ENCODE peak calls at places on chromosomes 7 and 10, in ten cellular contexts. L, F, H, A, C, Q, Y, O, M and Z are unnamed samples.

GRCh38 chr10:127968027-127968441 is 61.1 kb downstream of the PTPRE start:
- DNase-seq in M (no peak), Q (no peak), H (no peak), A (no peak), F (no peak), O (no peak), Y (no peak), C (no peak), L (peak), Z (no peak)

GRCh38 chr7:72092769-72093168 is 319.4 kb downstream of the CALN1 start:
- DNase-seq in L (no peak), H (no peak), Q (no peak), A (no peak), C (no peak), O (no peak), F (no peak), Y (no peak), M (no peak), Z (no peak)

GRCh38 chr10:106216085-106216484 is 948.4 kb downstream of the SORCS1 start:
- DNase-seq in Q (no peak), H (no peak), O (no peak), F (no peak), C (no peak), A (no peak), M (no peak), Y (no peak), L (no peak), Z (no peak)

GRCh38 chr7:37973915-37974314 is 53.5 kb downstream of the EPDR1 start:
- DNase-seq in A (no peak), Y (no peak), H (no peak), Q (no peak), O (no peak), M (no peak), F (no peak), L (no peak), C (no peak), Z (no peak)

GRCh38 chr7:30135551-30136271 is 925 bp downstream of the MTURN start:
- DNase-seq in A (peak), Q (peak), F (peak), L (peak), Y (peak), H (peak), O (peak), C (no peak), M (peak), Z (peak)

GRCh38 chr7:69840248-69840647 is 242.0 kb downstream of the AUTS2 start:
- DNase-seq in A (no peak), F (no peak), Y (no peak), L (no peak), O (no peak), C (no peak), H (no peak), M (no peak), Q (no peak), Z (no peak)

GRCh38 chr7:43377196-43377935 is 205.5 kb upstream of the STK17A start:
- DNase-seq in C (no peak), F (no peak), Q (no peak), A (no peak), L (no peak), M (no peak), H (no peak), Y (no peak), O (no peak), Z (no peak)

GRCh38 chr7:930975-931758 is 23.3 kb downstream of the ADAP1 start:
- DNase-seq in L (no peak), O (no peak), A (no peak), Y (no peak), C (no peak), Q (no peak), F (peak), H (no peak), M (peak), Z (peak)

GRCh38 chr7:155545348-155545747 is 1.0 kb downstream of the CNPY1 start:
- DNase-seq in O (no peak), L (no peak), M (no peak), A (no peak), C (no peak), Y (no peak), Q (no peak), H (no peak), F (no peak), Z (no peak)

GRCh38 chr10:132399117-132400035 is 2.4 kb downstream of the PWWP2B start:
- DNase-seq in H (no peak), L (no peak), F (peak), Y (no peak), M (no peak), Q (no peak), O (no peak), C (no peak), A (no peak), Z (peak)

GRCh38 chr7:5692845-5693278 is 88.6 kb downstream of the RNF216 start:
- DNase-seq in Q (peak), A (peak), L (no peak), O (no peak), C (no peak), Y (no peak), M (no peak), H (no peak), F (no peak), Z (no peak)

GRCh38 chr7:80413395-80413955 is 98.4 kb downstream of the GNAT3 start:
- DNase-seq in Y (no peak), Q (no peak), H (no peak), A (no peak), M (no peak), O (no peak), F (no peak), L (no peak), C (no peak), Z (no peak)

GRCh38 chr10:125521721-125522680 is 161.0 kb downstream of the TEX36 start:
- DNase-seq in C (no peak), Y (no peak), F (no peak), H (no peak), Q (no peak), L (no peak), M (no peak), A (no peak), O (no peak), Z (no peak)

GRCh38 chr10:131852823-131853609 is 47.8 kb upstream of the PPP2R2D start:
- DNase-seq in Y (no peak), H (no peak), O (no peak), L (peak), C (peak), M (peak), F (peak), Q (no peak), A (no peak), Z (no peak)

GRCh38 chr7:130995252-130996081 is 261.5 kb upstream of the KLF14 start:
- DNase-seq in C (no peak), A (no peak), Y (peak), M (no peak), Q (no peak), O (no peak), H (no peak), F (no peak), L (no peak), Z (no peak)

GRCh38 chr7:55396386-55396785 is 31.2 kb downstream of the LANCL2 start:
- DNase-seq in C (no peak), M (no peak), O (no peak), H (no peak), Y (no peak), F (no peak), L (no peak), A (no peak), Q (no peak), Z (no peak)

GRCh38 chr10:75400769-75401568 is 595 bp downstream of the ZNF503 start:
- DNase-seq in A (peak), M (peak), H (peak), L (peak), Y (peak), O (no peak), F (peak), Q (peak), C (peak), Z (peak)

GRCh38 chr10:32347363-32347735 is 391 bp upstream of the EPC1 start:
- DNase-seq in O (no peak), A (no peak), Q (no peak), F (no peak), M (no peak), Y (no peak), H (no peak), C (no peak), L (no peak), Z (no peak)

GRCh38 chr10:109784236-109784635 is 139.1 kb downstream of the XPNPEP1 start:
- DNase-seq in Y (no peak), Q (no peak), A (no peak), L (no peak), H (no peak), O (no peak), C (no peak), M (no peak), F (no peak), Z (no peak)

GRCh38 chr7:54940748-54941147 is 78.1 kb upstream of the EGFR start:
- DNase-seq in Q (no peak), C (no peak), O (no peak), L (no peak), A (no peak), F (no peak), M (no peak), H (no peak), Y (no peak), Z (no peak)

GRCh38 chr10:65500716-65501115 is 1425.1 kb upstream of the LRRTM3 start:
- DNase-seq in H (no peak), A (no peak), Q (no peak), F (no peak), O (no peak), Y (no peak), L (no peak), M (no peak), C (no peak), Z (no peak)

GRCh38 chr7:121288894-121289293 is 39.9 kb upstream of the WNT16 start:
- DNase-seq in F (no peak), O (no peak), L (no peak), Y (no peak), C (no peak), A (peak), H (no peak), Q (peak), M (no peak), Z (no peak)

GRCh38 chr7:121285066-121285667 is 43.6 kb upstream of the WNT16 start:
- DNase-seq in L (no peak), O (no peak), Q (no peak), H (no peak), A (no peak), M (no peak), F (no peak), Y (no peak), C (no peak), Z (no peak)

GRCh38 chr7:121286742-121287699 is 41.8 kb upstream of the WNT16 start:
- DNase-seq in Y (no peak), M (no peak), Q (no peak), O (no peak), F (no peak), C (no peak), L (no peak), A (peak), H (no peak), Z (no peak)

GRCh38 chr7:121282129-121282528 is 46.7 kb upstream of the WNT16 start:
- DNase-seq in O (no peak), H (no peak), Q (no peak), L (no peak), A (no peak), M (no peak), F (no peak), Y (no peak), C (no peak), Z (no peak)

GRCh38 chr7:121286186-121286585 is 42.6 kb upstream of the WNT16 start:
- DNase-seq in F (no peak), Q (no peak), Y (no peak), C (no peak), L (no peak), M (no peak), O (no peak), H (no peak), A (no peak), Z (no peak)
- TF ChIP-seq CTCF in F (no peak), Q (no peak), Y (no peak), C (no peak), L (no peak), M (no peak), O (no peak), H (no peak), A (no peak), Z (no peak)

GRCh38 chr7:68258569-68258968 is 1261.9 kb downstream of the TYW1 start:
- DNase-seq in F (no peak), H (no peak), L (no peak), C (no peak), M (no peak), A (no peak), Y (no peak), Q (no peak), O (no peak), Z (no peak)
- H3K27ac ChIP-seq in F (no peak), H (no peak), L (no peak), C (no peak), M (no peak), A (no peak), Y (no peak), Q (no peak), O (no peak), Z (no peak)

GRCh38 chr10:47047577-47048532 is 136.6 kb downstream of the PTPN20 start:
- DNase-seq in Q (peak), O (peak), C (peak), M (peak), A (peak), F (peak), Y (peak), H (no peak), L (peak), Z (peak)

GRCh38 chr10:47047127-47047504 is 135.9 kb downstream of the PTPN20 start:
- DNase-seq in Q (no peak), O (no peak), H (no peak), Y (no peak), L (no peak), C (peak), A (no peak), M (peak), F (peak), Z (peak)

GRCh38 chr10:47049056-47049851 is 138.0 kb downstream of the PTPN20 start:
- DNase-seq in O (no peak), M (peak), C (no peak), A (no peak), L (no peak), Y (no peak), H (peak), Q (no peak), F (no peak), Z (no peak)

GRCh38 chr10:47049906-47050305 is 138.7 kb downstream of the PTPN20 start:
- DNase-seq in F (no peak), H (no peak), O (no peak), Y (no peak), A (no peak), M (no peak), C (no peak), L (no peak), Q (no peak), Z (no peak)

DNA sequence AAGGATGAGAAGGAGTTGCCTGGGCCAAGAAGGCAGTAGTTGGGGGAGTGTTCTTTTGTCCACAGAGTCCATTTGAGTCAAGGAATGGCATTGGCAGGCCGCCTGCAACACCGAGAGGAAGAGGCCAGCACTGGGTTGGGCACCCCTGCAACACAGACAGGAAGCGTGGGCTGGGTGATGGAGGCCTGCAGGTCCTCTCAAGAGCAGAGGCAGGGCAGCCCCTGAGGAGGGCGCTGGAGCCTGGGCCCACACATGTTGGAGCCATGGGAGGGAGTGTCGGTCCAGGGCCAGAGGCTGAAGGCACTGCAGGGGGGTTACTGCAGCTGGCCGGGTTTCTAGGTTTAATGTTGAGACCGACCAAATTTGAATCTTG is 137.3 kb downstream of the PTPN20 start:
- DNase-seq in H (no peak), F (no peak), M (no peak), O (no peak), A (no peak), L (peak), Q (no peak), Y (no peak), C (no peak), Z (peak)
- TF ChIP-seq CTCF in H (no peak), F (no peak), M (no peak), O (no peak), A (no peak), L (no peak), Q (no peak), Y (no peak), C (no peak), Z (no peak)

DNA sequence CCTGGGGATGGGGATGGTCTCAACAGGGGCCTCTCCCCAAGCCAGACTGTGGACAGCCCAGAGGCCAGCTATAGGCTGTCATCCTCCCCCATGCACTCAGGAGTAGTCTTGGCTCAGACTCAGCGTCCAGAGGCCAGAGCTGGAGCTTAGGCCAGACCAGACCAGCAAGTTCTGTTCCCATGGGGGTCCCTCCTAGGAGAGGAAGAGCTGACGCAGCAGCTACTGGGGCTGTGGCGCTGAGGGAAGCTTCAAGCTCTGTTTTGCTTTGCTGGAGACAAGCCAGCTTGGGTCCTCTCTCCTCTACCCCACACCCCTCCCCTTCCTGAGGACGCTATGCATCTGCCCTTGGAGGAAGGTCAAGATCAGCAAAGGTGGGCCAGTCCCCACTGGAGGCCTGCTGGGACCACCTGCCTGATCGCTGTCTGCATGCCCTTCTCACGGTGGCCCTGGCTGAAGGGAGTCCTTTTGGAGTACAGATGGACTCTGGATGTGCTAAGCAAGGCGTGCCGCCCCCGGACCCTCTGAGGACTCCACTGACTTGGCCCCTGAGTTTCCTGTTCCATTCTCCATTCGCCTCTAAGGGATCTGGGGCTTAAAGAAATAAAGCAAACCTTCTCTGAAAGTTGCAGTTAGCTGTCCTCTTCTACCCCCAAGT is 2.6 kb downstream of the TBATA start:
- DNase-seq in C (no peak), Y (no peak), M (no peak), H (no peak), A (no peak), O (no peak), Q (no peak), F (no peak), L (no peak), Z (no peak)
- H3K27ac ChIP-seq in C (no peak), Y (no peak), M (no peak), H (no peak), A (no peak), O (no peak), Q (no peak), F (no peak), L (no peak), Z (no peak)

GRCh38 chr7:42186181-42186580 is 50.8 kb downstream of the GLI3 start:
- DNase-seq in Y (no peak), Q (no peak), M (no peak), C (no peak), F (no peak), A (no peak), H (no peak), O (no peak), L (no peak), Z (no peak)
- TF ChIP-seq CTCF in Y (peak), Q (peak), M (no peak), C (no peak), F (no peak), A (peak), H (no peak), O (no peak), L (peak), Z (peak)